ENCODE peak calls at places on chromosomes 6 and 20, in nine cellular contexts. C is left lung, F is GM12865, J is gastrocnemius medialis, M is RWPE2, U is prostate gland, I is SK-N-SH, T is brain microvascular endothelial cell, Q is endothelial cell. X is an unnamed sample.
A peak's percentile ranks its signal among the peaks of the same experiment; 100 is the strongest.

GRCh38 chr6:26521485-26522391 is 16.4 kb upstream of the HMGN4 start:
- DNase-seq in C (peak; percentile 87), F (peak; percentile 94), J (peak; percentile 84), M (peak; percentile 67), U (peak; percentile 58), I (peak; percentile 73), T (peak; percentile 48), Q (peak; percentile 91), X (peak; percentile 64)

GRCh38 chr6:106180208-106180607 is 94.1 kb downstream of the PRDM1 start:
- DNase-seq in C (no peak), F (peak; percentile 53), J (no peak), M (no peak), U (no peak), I (no peak), T (no peak), Q (no peak), X (no peak)

GRCh38 chr6:24933266-24933665 is 2.5 kb downstream of the RIPOR2 start:
- DNase-seq in C (no peak), F (peak; percentile 47), J (no peak), M (no peak), U (no peak), I (no peak), T (no peak), Q (no peak), X (no peak)

GRCh38 chr6:97394160-97394748 is 111.2 kb upstream of the MMS22L start:
- DNase-seq in C (no peak), F (peak; percentile 70), J (no peak), M (no peak), U (peak; percentile 23), I (peak; percentile 52), T (peak; percentile 52), Q (peak; percentile 62), X (peak; percentile 55)

GRCh38 chr6:154749341-154749740 is 16.1 kb downstream of the SCAF8 start:
- DNase-seq in C (no peak), F (no peak), J (no peak), M (no peak), U (no peak), I (no peak), T (no peak), Q (no peak), X (no peak)

GRCh38 chr6:98579941-98580340 is 254.4 kb upstream of the POU3F2 start:
- DNase-seq in C (no peak), F (no peak), J (no peak), M (no peak), U (no peak), I (no peak), T (no peak), Q (no peak), X (no peak)

GRCh38 chr6:161138545-161139303 is 135.1 kb downstream of the AGPAT4 start:
- DNase-seq in C (no peak), F (no peak), J (no peak), M (no peak), U (no peak), I (no peak), T (no peak), Q (no peak), X (no peak)

GRCh38 chr6:36028887-36029324 is 1.3 kb downstream of the MAPK14 start:
- DNase-seq in C (peak; percentile 71), F (peak; percentile 73), J (peak; percentile 53), M (peak; percentile 78), U (peak; percentile 69), I (peak; percentile 53), T (peak; percentile 69), Q (peak; percentile 57), X (peak; percentile 12)

GRCh38 chr6:70270287-70271005 is 32.4 kb downstream of the COL9A1 start:
- DNase-seq in C (no peak), F (peak; percentile 40), J (no peak), M (no peak), U (no peak), I (no peak), T (no peak), Q (no peak), X (no peak)

GRCh38 chr6:129030231-129030630 is 147.3 kb downstream of the LAMA2 start:
- DNase-seq in C (no peak), F (no peak), J (no peak), M (no peak), U (no peak), I (no peak), T (no peak), Q (no peak), X (no peak)

GRCh38 chr6:123931928-123932327 is 128.3 kb downstream of the NKAIN2 start:
- DNase-seq in C (no peak), F (no peak), J (no peak), M (no peak), U (no peak), I (no peak), T (no peak), Q (no peak), X (no peak)

GRCh38 chr6:11485261-11485660 is 52.3 kb upstream of the TMEM170B start:
- DNase-seq in C (no peak), F (no peak), J (no peak), M (no peak), U (no peak), I (peak; percentile 38), T (no peak), Q (no peak), X (peak; percentile 8)

GRCh38 chr6:149766156-149766768 is 16.7 kb downstream of the PCMT1 start:
- DNase-seq in C (no peak), F (no peak), J (no peak), M (no peak), U (peak; percentile 22), I (no peak), T (peak; percentile 97), Q (no peak), X (no peak)

GRCh38 chr6:26365633-26365995 is 616 bp downstream of the BTN3A2 start:
- DNase-seq in C (no peak), F (no peak), J (no peak), M (no peak), U (no peak), I (no peak), T (no peak), Q (no peak), X (no peak)

GRCh38 chr6:121548146-121548545 is 112.7 kb downstream of the GJA1 start:
- DNase-seq in C (no peak), F (no peak), J (no peak), M (no peak), U (no peak), I (no peak), T (no peak), Q (no peak), X (no peak)

GRCh38 chr6:129133770-129134192 is 250.8 kb downstream of the LAMA2 start:
- DNase-seq in C (no peak), F (no peak), J (no peak), M (no peak), U (no peak), I (no peak), T (peak; percentile 43), Q (no peak), X (no peak)

GRCh38 chr6:6803180-6803978 is 214.9 kb downstream of the LY86 start:
- DNase-seq in C (peak; percentile 56), F (peak; percentile 85), J (no peak), M (peak; percentile 99), U (peak; percentile 28), I (no peak), T (no peak), Q (no peak), X (no peak)

DNA sequence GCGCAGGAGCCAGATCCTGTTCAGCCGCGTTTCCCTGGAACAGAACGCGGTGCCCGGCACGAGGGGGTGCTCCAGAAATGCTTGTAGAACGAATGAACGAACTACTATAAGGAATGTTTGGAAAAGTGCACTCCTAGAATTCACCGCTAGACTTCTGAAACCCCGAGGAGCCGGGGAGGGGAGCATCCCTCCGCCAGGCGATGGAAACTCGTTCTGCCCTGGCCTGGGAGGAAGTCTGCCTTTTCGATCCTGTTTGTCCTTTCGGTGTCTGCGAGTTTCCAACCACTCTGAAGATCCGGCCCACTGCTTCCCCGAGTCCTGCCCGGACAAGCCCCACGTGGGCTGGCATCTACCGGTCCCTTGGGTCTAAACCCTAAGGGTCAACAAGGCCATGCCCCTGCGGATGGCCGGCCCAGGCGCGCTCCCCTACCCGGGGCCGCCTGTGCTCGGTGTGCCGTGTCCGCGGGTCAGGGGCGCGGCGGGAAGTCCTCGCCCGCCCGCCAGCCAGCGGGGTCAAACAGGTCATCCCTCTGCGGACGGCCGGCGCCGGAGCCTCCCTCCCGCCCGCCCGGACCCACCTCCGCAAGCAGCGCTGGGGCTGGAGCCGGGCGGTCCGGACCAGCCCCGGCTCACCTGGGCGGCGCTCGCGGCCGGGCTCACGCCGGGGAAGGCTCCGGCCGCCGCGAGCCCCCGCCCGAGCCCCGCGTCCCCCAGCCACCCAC is 521 bp downstream of the SULF2 start:
- DNase-seq in C (peak; percentile 36), F (peak; percentile 12), J (no peak), M (no peak), U (peak; percentile 25), I (peak; percentile 67), T (no peak), Q (peak; percentile 53), X (peak; percentile 28)
- TF ChIP-seq CTCF in C (no peak), F (no peak), J (peak; percentile 7), M (peak; percentile 48), U (no peak), I (peak; percentile 31), T (peak; percentile 52), Q (peak; percentile 29), X (peak; percentile 55)

GRCh38 chr20:49608752-49609670 is 41.1 kb upstream of the PTGIS start:
- DNase-seq in C (peak; percentile 72), F (peak; percentile 81), J (peak; percentile 51), M (no peak), U (peak; percentile 48), I (peak; percentile 80), T (peak; percentile 12), Q (peak; percentile 75), X (peak; percentile 72)
- TF ChIP-seq CTCF in C (peak; percentile 99), F (peak; percentile 99), J (peak; percentile 97), M (peak; percentile 100), U (peak; percentile 97), I (peak; percentile 95), T (peak; percentile 96), Q (peak; percentile 96), X (peak; percentile 98)

DNA sequence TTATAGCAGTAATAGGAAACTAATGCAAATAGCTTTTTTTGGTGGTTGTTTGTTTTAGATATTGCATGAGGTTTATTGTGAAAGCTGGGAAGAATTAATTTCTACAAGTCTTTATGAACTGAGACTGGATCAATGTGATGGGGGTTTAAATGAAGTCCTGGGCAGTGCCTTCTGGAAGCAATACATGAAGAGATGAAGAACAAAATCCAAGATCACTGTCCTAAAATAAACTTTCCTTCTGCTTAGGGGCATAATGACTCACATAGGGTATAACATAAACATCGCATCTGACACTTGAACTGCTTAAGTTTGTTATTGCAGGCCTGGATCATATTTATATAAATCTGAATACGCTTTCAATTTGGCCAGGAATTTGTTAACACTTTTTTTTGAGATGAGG is 20.9 kb upstream of the SHLD1 start:
- DNase-seq in C (no peak), F (no peak), J (no peak), M (no peak), U (no peak), I (no peak), T (no peak), Q (no peak), X (no peak)
- TF ChIP-seq CTCF in C (no peak), F (no peak), J (no peak), M (no peak), U (no peak), I (no peak), T (no peak), Q (no peak), X (no peak)

DNA sequence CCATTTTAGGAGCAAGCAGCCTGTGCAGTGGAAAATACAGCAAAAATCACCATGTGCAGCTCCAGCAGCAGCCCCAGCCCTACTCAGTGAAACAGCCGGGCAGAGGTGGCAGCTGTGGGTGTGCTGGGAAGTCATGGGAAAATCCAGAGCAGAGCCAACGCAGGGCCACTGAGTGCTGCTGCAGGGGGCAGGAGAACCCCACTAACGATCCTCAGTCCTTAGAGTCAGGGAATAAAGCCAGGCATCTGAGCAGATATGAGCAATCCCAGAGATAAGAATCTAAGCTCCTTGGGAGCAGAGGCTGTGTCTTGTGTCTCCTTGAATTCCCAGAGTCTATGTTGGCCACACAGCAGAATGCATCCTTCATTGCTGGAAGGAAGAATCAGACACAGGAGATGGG is 493.1 kb upstream of the MAP3K7 start:
- DNase-seq in C (no peak), F (no peak), J (no peak), M (no peak), U (no peak), I (no peak), T (peak; percentile 2), Q (no peak), X (no peak)
- TF ChIP-seq CTCF in C (no peak), F (no peak), J (no peak), M (no peak), U (no peak), I (no peak), T (no peak), Q (no peak), X (no peak)